ENCODE peak calls at places on chromosomes 12 and 14, in eight cellular contexts. E is stimulated activated CD8-positive, alpha-beta memory T cell treated with anti-CD3 and anti-CD28 coated beads, Interleukin-12 subunit alpha, Interleukin-12 subunit beta, amount 100 ng/mL, for 4 hours; N is stimulated activated CD4-positive, alpha-beta T cell treated with anti-CD3 and anti-CD28 coated beads, Interleukin-1b, Interleukin-23, amount 100 ng/mL, for 4 hours; X is Caki2; C is CD4-positive, CD25-positive, alpha-beta regulatory T cell; I is H4; A is activated CD8-positive, alpha-beta memory T cell treated with anti-CD3 and anti-CD28 coated beads for 48 hours; J is hypothalamus. F is an unnamed sample.

GRCh38 chr12:67752226-67752732 is 103.7 kb downstream of the DYRK2 start:
- DNase-seq in I (no peak), A (no peak), N (no peak), E (no peak), C (no peak), X (no peak), J (no peak), F (no peak)

GRCh38 chr12:54631551-54631950 is 3.1 kb downstream of the LACRT start:
- DNase-seq in E (no peak), I (no peak), N (no peak), A (no peak), C (no peak), X (no peak), J (no peak), F (no peak)

GRCh38 chr12:115660211-115660805 is 617.2 kb downstream of the MED13L start:
- DNase-seq in E (no peak), X (no peak), C (no peak), A (no peak), I (no peak), N (no peak), J (no peak), F (peak; percentile 70)

GRCh38 chr12:111410229-111411186 is 4.8 kb downstream of the SH2B3 start:
- DNase-seq in I (no peak), C (no peak), E (no peak), N (no peak), J (no peak), X (no peak), A (no peak), F (no peak)

GRCh38 chr14:42112108-42112507 is 505.4 kb downstream of the LRFN5 start:
- DNase-seq in A (no peak), C (no peak), E (no peak), J (no peak), N (no peak), I (no peak), X (no peak), F (no peak)

GRCh38 chr12:5088586-5089264 is 45.0 kb downstream of the KCNA5 start:
- DNase-seq in A (no peak), X (peak; percentile 99), C (no peak), I (peak; percentile 99), N (no peak), E (no peak), J (no peak), F (no peak)

GRCh38 chr12:105454688-105455087 is 124.2 kb downstream of the C12orf75 start:
- DNase-seq in J (no peak), C (no peak), I (no peak), X (no peak), A (no peak), E (no peak), N (no peak), F (no peak)

GRCh38 chr12:105961821-105962671 is 176.7 kb downstream of the NUAK1 start:
- DNase-seq in C (no peak), N (no peak), A (no peak), X (no peak), I (no peak), J (no peak), E (no peak), F (no peak)

GRCh38 chr12:90036641-90037040 is 328.0 kb upstream of the ATP2B1 start:
- DNase-seq in X (no peak), C (peak; percentile 45), N (no peak), E (no peak), I (peak; percentile 26), J (no peak), A (no peak), F (no peak)

GRCh38 chr12:34306133-34306830 is 284.0 kb downstream of the ALG10 start:
- DNase-seq in I (no peak), C (no peak), N (no peak), E (no peak), A (no peak), J (no peak), X (no peak), F (no peak)

GRCh38 chr12:3491938-3492867 is 1.2 kb downstream of the PRMT8 start:
- DNase-seq in C (peak; percentile 21), J (no peak), A (peak; percentile 20), X (peak; percentile 36), E (no peak), N (peak; percentile 7), I (peak; percentile 22), F (no peak)

GRCh38 chr12:20490213-20490612 is 121.9 kb downstream of the PDE3A start:
- DNase-seq in J (no peak), A (no peak), I (no peak), E (no peak), C (no peak), N (no peak), X (no peak), F (no peak)

GRCh38 chr14:50821471-50822464 is 9.2 kb downstream of the NIN start:
- DNase-seq in X (no peak), J (no peak), I (no peak), A (no peak), N (no peak), C (peak; percentile 84), E (no peak), F (peak; percentile 84)

GRCh38 chr12:113905829-113906228 is 60.3 kb downstream of the RBM19 start:
- DNase-seq in X (no peak), E (no peak), C (no peak), N (no peak), A (no peak), J (no peak), I (no peak), F (no peak)

F was measured in mucosa of descending colon.